ENCODE peak calls at places on chromosomes 12 and 14, in four cellular contexts. I, V, O and C are unnamed samples. For H3K9me3, the result is how much of the 10 kb centered on the place peaks cover.

GRCh38 chr14:98855926-98856325 is 416.1 kb downstream of the BCL11B start:
- DNase-seq in I (no peak), O (no peak), V (no peak), C (no peak)

GRCh38 chr12:16880864-16881285 is 274.9 kb upstream of the LMO3 start:
- DNase-seq in O (no peak), V (no peak), I (peak), C (no peak)

GRCh38 chr14:24411468-24412454 is 13.0 kb downstream of the NYNRIN start:
- DNase-seq in V (peak), O (no peak), I (no peak), C (no peak)

GRCh38 chr12:112180422-112180821 is 55.1 kb downstream of the TRAFD1 start:
- DNase-seq in O (no peak), I (no peak), V (no peak), C (no peak)

GRCh38 chr12:31868980-31869379 is 90.2 kb upstream of the RESF1 start:
- DNase-seq in I (no peak), V (peak), O (no peak), C (peak)

GRCh38 chr12:14239350-14239934 is 126.0 kb upstream of the ATF7IP start:
- DNase-seq in O (no peak), V (no peak), I (no peak), C (peak)

GRCh38 chr12:82461851-82462250 is 103.5 kb downstream of the METTL25 start:
- DNase-seq in V (peak), O (no peak), I (no peak), C (no peak)

GRCh38 chr14:39050389-39050788 is 52.6 kb downstream of the SEC23A start:
- DNase-seq in I (no peak), V (peak), O (no peak), C (no peak)

GRCh38 chr14:34027130-34027989 is 76.5 kb upstream of the EGLN3 start:
- DNase-seq in O (no peak), V (no peak), I (no peak), C (no peak)

GRCh38 chr14:100305446-100306255 is 593 bp downstream of the SLC25A29 start:
- DNase-seq in I (peak), V (no peak), O (peak), C (no peak)

GRCh38 chr12:25364529-25365339 is 114.0 kb upstream of the KRAS start:
- DNase-seq in V (no peak), O (no peak), I (no peak), C (no peak)

GRCh38 chr14:31275731-31276130 is 68.1 kb upstream of the HECTD1 start:
- DNase-seq in O (no peak), V (no peak), I (no peak), C (no peak)

GRCh38 chr12:117853600-117853999 is 115.2 kb downstream of the KSR2 start:
- DNase-seq in O (no peak), I (peak), V (no peak), C (no peak)

GRCh38 chr14:86003998-86004397 is 474.1 kb downstream of the FLRT2 start:
- DNase-seq in V (peak), I (no peak), O (no peak), C (no peak)
- H3K9me3 ChIP-seq in V (under half), I (under half), O (under half), C (under half)

GRCh38 chr12:95083471-95083870 is 10.1 kb upstream of the NR2C1 start:
- DNase-seq in V (peak), O (no peak), I (no peak), C (no peak)

GRCh38 chr12:95085612-95086011 is 12.2 kb upstream of the NR2C1 start:
- DNase-seq in I (no peak), O (no peak), V (no peak), C (no peak)

GRCh38 chr12:95088339-95088738 is 14.9 kb upstream of the NR2C1 start:
- DNase-seq in I (no peak), V (no peak), O (no peak), C (no peak)

GRCh38 chr12:95083938-95084337 is 10.5 kb upstream of the NR2C1 start:
- DNase-seq in V (peak), I (no peak), O (peak), C (no peak)
- H3K4me3 ChIP-seq in V (no peak), I (no peak), O (no peak), C (no peak)

DNA sequence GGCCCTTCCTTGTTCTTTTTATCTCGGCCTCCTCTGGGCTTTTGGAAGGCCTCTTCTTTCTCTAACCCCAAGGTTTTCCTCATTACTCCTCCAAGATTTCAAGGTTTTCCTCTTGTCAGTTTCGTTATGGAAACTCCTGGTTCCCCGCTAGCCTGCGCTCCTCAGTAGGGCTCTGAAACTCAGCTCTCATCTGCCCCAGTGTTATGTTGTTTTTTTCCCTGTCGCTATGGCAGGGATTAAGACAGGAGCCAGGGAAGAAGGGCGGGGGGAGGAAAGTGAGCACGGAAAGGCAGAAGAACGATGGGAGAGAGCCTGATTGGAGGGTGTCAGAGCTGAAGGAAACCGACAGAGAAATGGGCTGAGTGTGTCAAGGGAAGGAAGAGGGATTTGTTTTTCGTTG is 26.5 kb upstream of the JDP2 start:
- DNase-seq in V (peak), I (peak), O (peak), C (no peak)
- TF ChIP-seq POLR2A in V (no peak), I (no peak), O (no peak), C (no peak)

GRCh38 chr14:69092840-69093422 is 60.0 kb downstream of the DCAF5 start:
- DNase-seq in I (no peak), O (no peak), V (peak), C (no peak)

GRCh38 chr14:69096766-69097475 is 56.0 kb downstream of the DCAF5 start:
- DNase-seq in O (no peak), V (peak), I (no peak), C (no peak)

GRCh38 chr14:69093551-69094421 is 59.1 kb downstream of the DCAF5 start:
- DNase-seq in O (no peak), I (no peak), V (peak), C (no peak)

GRCh38 chr14:69091695-69092094 is 61.2 kb downstream of the DCAF5 start:
- DNase-seq in O (no peak), I (no peak), V (no peak), C (no peak)

DNA sequence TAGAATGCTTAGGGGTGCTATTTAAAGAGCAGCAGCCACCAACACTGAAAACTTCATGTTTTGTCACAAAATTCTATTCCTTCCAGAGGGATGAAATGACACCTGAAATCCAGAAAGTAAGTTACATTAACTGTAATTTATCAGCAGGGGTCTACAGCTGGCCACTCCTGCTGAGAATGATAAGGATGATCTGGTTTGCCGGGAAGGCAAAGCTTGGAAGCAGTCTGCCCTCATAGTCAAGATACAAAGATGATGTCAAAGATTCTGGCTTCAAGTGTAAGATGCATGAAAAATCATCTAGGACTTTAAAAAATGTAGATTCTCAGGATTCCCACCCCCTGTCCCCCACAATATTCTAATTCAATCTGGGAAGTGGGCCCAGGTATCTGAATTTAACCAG is 58.4 kb downstream of the DCAF5 start:
- DNase-seq in V (peak), O (no peak), I (no peak), C (no peak)
- H3K9me3 ChIP-seq in V (under half), O (under half), I (under half), C (under half)

GRCh38 chr12:110661337-110661972 is 27.5 kb downstream of the HVCN1 start:
- DNase-seq in V (no peak), I (peak), O (no peak), C (peak)
- H3K4me3 ChIP-seq in V (no peak), I (no peak), O (no peak), C (no peak)

GRCh38 chr12:109098142-109098652 is 800 bp downstream of the UNG start:
- DNase-seq in V (peak), O (no peak), I (peak), C (no peak)
- TF ChIP-seq POLR2A in V (peak), O (peak), I (peak), C (peak)

DNA sequence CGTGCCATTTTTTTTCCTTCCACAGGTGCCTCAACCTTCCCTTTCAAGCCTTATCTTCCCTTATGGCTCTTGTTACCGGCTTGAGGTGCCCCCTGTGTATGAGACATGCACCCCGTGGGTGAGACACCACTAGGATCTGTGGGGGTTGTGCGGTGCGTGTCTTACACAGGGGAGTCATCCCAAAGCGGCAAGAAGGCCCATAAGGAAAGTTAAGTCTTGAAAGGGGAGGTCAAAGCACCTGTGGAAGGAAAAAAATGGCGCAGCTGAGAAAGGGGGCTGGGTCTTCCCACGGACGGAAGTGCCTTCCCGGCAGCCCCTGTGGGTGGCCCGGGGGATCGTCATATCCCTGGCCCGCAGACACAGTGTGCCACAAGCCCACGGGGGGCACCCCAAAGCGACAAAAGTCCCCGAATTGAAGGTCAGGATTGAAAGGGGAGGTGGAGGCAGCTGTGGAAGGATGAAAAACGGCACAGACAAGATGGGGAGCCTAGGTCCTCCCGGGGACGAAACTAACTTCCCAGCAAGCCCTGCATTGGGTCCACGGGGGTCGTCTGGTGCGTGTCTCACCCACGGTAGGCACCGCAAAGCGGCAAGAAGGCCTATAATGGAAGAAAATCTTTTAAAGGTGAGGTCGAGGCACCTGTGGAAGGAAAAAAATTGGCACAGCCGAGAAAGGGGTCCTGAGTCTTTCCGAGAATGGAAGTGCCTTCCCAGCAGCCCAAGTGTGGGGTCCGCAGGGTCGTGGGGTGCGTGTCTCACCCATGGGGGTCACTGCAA is 273.3 kb downstream of the ALG10 start:
- DNase-seq in O (no peak), V (no peak), I (peak), C (peak)
- H3K9me3 ChIP-seq in O (under half), V (half or more), I (under half), C (under half)

GRCh38 chr14:85444685-85445084 is 85.3 kb upstream of the FLRT2 start:
- DNase-seq in I (no peak), O (no peak), V (peak), C (no peak)

GRCh38 chr14:85439696-85440328 is 90.1 kb upstream of the FLRT2 start:
- DNase-seq in I (no peak), V (no peak), O (no peak), C (no peak)

GRCh38 chr14:85438613-85439012 is 91.3 kb upstream of the FLRT2 start:
- DNase-seq in O (no peak), I (no peak), V (no peak), C (no peak)

GRCh38 chr14:85443001-85443400 is 86.9 kb upstream of the FLRT2 start:
- DNase-seq in I (no peak), O (no peak), V (peak), C (no peak)

GRCh38 chr14:85441909-85442643 is 87.9 kb upstream of the FLRT2 start:
- DNase-seq in I (no peak), O (no peak), V (no peak), C (no peak)
- H3K4me3 ChIP-seq in I (no peak), O (no peak), V (no peak), C (no peak)

GRCh38 chr14:46401066-46401465 is 250.5 kb downstream of the RPL10L start:
- DNase-seq in V (no peak), O (no peak), I (no peak), C (no peak)
- TF ChIP-seq POLR2A in V (no peak), O (no peak), I (no peak), C (no peak)